ENCODE peak calls at places on chromosome 18, in eight cellular contexts. R, Z, G, F, U, L, T and J are unnamed samples.

GRCh38 chr18:8995096-8995495 is 107.4 kb upstream of the NDUFV2 start:
- DNase-seq in R (no peak), Z (no peak), G (no peak), F (no peak), U (no peak), L (no peak), T (no peak), J (no peak)

GRCh38 chr18:50649821-50650220 is 89.9 kb downstream of the MAPK4 start:
- DNase-seq in R (peak), Z (no peak), G (no peak), F (peak), U (peak), L (peak), T (no peak), J (no peak)

GRCh38 chr18:57748770-57749603 is 54.1 kb downstream of the ATP8B1 start:
- DNase-seq in R (peak), Z (peak), G (no peak), F (peak), U (no peak), L (no peak), T (no peak), J (no peak)

GRCh38 chr18:5879479-5879882 is 15.8 kb downstream of the TMEM200C start:
- DNase-seq in R (peak), Z (peak), G (no peak), F (no peak), U (no peak), L (no peak), T (no peak), J (no peak)

GRCh38 chr18:52190195-52190594 is 149.8 kb upstream of the DCC start:
- DNase-seq in R (no peak), Z (no peak), G (no peak), F (no peak), U (no peak), L (no peak), T (no peak), J (no peak)

GRCh38 chr18:46393230-46393629 is 263.8 kb downstream of the LOXHD1 start:
- DNase-seq in R (no peak), Z (no peak), G (no peak), F (no peak), U (no peak), L (no peak), T (no peak), J (no peak)

GRCh38 chr18:27970321-27970720 is 206.6 kb downstream of the CDH2 start:
- DNase-seq in R (no peak), Z (no peak), G (no peak), F (no peak), U (no peak), L (no peak), T (no peak), J (no peak)

GRCh38 chr18:57889841-57890240 is 86.7 kb upstream of the ATP8B1 start:
- DNase-seq in R (peak), Z (no peak), G (no peak), F (no peak), U (no peak), L (no peak), T (no peak), J (no peak)

GRCh38 chr18:52376104-52376503 is 36.1 kb downstream of the DCC start:
- DNase-seq in R (no peak), Z (no peak), G (no peak), F (no peak), U (no peak), L (no peak), T (no peak), J (no peak)

GRCh38 chr18:24293254-24293653 is 104.4 kb downstream of the OSBPL1A start:
- DNase-seq in R (no peak), Z (no peak), G (no peak), F (no peak), U (no peak), L (no peak), T (no peak), J (no peak)

GRCh38 chr18:48663096-48663930 is 124.5 kb downstream of the CTIF start:
- DNase-seq in R (no peak), Z (no peak), G (no peak), F (no peak), U (peak), L (no peak), T (no peak), J (no peak)

GRCh38 chr18:72542993-72543361 is 1.2 kb downstream of the CBLN2 start:
- DNase-seq in R (no peak), Z (no peak), G (no peak), F (no peak), U (no peak), L (no peak), T (peak), J (peak)

GRCh38 chr18:7904529-7904928 is 337.4 kb downstream of the PTPRM start:
- DNase-seq in R (peak), Z (no peak), G (no peak), F (no peak), U (no peak), L (no peak), T (no peak), J (no peak)

GRCh38 chr18:72160504-72161445 is 383.4 kb downstream of the CBLN2 start:
- DNase-seq in R (no peak), Z (no peak), G (no peak), F (no peak), U (no peak), L (no peak), T (no peak), J (peak)

GRCh38 chr18:68703326-68703725 is 11.6 kb downstream of the TMX3 start:
- DNase-seq in R (no peak), Z (no peak), G (no peak), F (no peak), U (no peak), L (no peak), T (no peak), J (no peak)

GRCh38 chr18:58109251-58109650 is 65.2 kb downstream of the NEDD4L start:
- DNase-seq in R (no peak), Z (no peak), G (no peak), F (no peak), U (no peak), L (no peak), T (no peak), J (no peak)

GRCh38 chr18:13614701-13615288 is 111.6 kb downstream of the FAM210A start:
- DNase-seq in R (no peak), Z (no peak), G (no peak), F (no peak), U (no peak), L (no peak), T (no peak), J (no peak)

GRCh38 chr18:23173912-23174311 is 38.6 kb downstream of the CABLES1 start:
- DNase-seq in R (no peak), Z (no peak), G (no peak), F (no peak), U (no peak), L (no peak), T (no peak), J (no peak)

GRCh38 chr18:555705-556402 is 24.3 kb upstream of the CETN1 start:
- DNase-seq in R (no peak), Z (no peak), G (no peak), F (no peak), U (no peak), L (no peak), T (no peak), J (no peak)

GRCh38 chr18:38805256-38805655 is 1239.7 kb upstream of the CELF4 start:
- DNase-seq in R (no peak), Z (no peak), G (no peak), F (no peak), U (no peak), L (no peak), T (no peak), J (no peak)

GRCh38 chr18:45730832-45731545 is 7.0 kb downstream of the SLC14A1 start:
- DNase-seq in R (peak), Z (no peak), G (no peak), F (no peak), U (no peak), L (no peak), T (no peak), J (no peak)

GRCh38 chr18:46899274-46899948 is 17.9 kb downstream of the PIAS2 start:
- DNase-seq in R (peak), Z (no peak), G (no peak), F (no peak), U (no peak), L (no peak), T (no peak), J (no peak)

GRCh38 chr18:54828290-54828871 is at the start of gene RAB27B:
- DNase-seq in R (peak), Z (peak), G (peak), F (peak), U (peak), L (peak), T (peak), J (peak)

GRCh38 chr18:35458271-35458670 is 39.5 kb downstream of the INO80C start:
- DNase-seq in R (no peak), Z (peak), G (no peak), F (no peak), U (no peak), L (no peak), T (no peak), J (no peak)
- H3K27ac ChIP-seq in R (no peak), Z (peak), G (peak), F (no peak), U (peak), L (no peak), T (no peak), J (no peak)

DNA sequence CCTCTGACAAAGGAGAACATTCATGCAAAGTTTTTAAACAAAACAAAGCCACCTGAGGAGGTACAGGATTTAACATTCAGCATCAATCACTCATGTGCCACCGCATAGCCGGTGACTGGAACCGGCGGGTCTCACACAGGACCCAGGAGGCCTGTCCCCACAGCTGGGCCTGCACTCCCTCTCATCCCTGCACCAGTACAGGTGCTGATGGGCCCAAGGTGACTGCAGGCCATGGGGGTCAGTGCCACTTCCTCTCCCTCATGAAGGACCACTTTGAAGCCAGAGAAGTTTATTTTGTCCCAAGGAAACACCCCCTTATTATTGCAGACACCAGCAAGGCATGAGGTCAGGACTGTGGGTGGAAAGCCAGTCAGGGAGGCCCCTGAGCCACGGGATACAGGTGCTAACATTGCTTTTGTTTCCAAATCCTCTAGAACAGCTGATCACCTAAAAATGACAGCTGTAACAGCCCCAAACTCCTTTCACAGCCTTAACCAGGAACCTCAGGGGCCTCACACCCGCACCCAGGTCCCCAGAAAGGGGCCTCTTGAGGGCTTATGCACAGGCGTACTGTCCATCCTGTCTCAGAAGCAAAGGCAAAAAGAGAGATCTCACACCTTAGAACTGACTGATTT is 14.0 kb downstream of the PARD6G start:
- DNase-seq in R (no peak), Z (no peak), G (no peak), F (no peak), U (no peak), L (no peak), T (no peak), J (peak)
- H3K4me3 ChIP-seq in R (no peak), Z (no peak), G (no peak), F (no peak), U (no peak), L (no peak), T (no peak), J (no peak)

GRCh38 chr18:43572165-43572564 is 294.9 kb upstream of the SYT4 start:
- DNase-seq in R (no peak), Z (no peak), G (no peak), F (no peak), U (no peak), L (no peak), T (no peak), J (no peak)
- H3K27ac ChIP-seq in R (no peak), Z (no peak), G (no peak), F (no peak), U (no peak), L (no peak), T (no peak), J (no peak)

GRCh38 chr18:21264651-21265050 is 22.6 kb downstream of the GREB1L start:
- DNase-seq in R (no peak), Z (peak), G (no peak), F (peak), U (no peak), L (peak), T (no peak), J (no peak)
- H3K4me3 ChIP-seq in R (no peak), Z (no peak), G (no peak), F (no peak), U (no peak), L (no peak), T (no peak), J (no peak)

DNA sequence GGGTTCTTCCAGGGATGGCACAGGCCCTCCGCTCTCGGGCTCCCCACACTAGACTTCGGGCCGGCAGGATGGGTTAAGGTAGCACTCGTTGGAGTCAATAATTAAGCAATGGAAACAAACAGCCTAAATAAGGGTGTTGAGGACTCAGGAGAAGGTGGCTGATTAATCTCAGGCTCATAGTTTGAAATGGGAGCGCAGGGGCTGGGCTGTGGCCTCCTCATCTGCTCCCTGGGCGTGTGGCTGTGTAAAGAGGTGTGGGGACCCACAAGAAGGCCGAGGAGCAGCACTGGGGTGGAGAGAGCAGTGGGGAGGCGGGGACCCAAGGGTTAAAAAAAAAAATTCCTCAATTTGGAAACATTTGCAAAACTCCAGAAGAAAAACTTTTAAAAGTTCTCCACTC is 1.3 kb upstream of the TUBB6 start:
- DNase-seq in R (no peak), Z (no peak), G (no peak), F (no peak), U (no peak), L (no peak), T (no peak), J (no peak)
- H3K27ac ChIP-seq in R (peak), Z (no peak), G (no peak), F (no peak), U (peak), L (no peak), T (no peak), J (no peak)

GRCh38 chr18:75916641-75916982 is 489.1 kb upstream of the SMIM21 start:
- DNase-seq in R (no peak), Z (no peak), G (no peak), F (no peak), U (no peak), L (no peak), T (no peak), J (no peak)

GRCh38 chr18:75915941-75916640 is 488.6 kb upstream of the SMIM21 start:
- DNase-seq in R (no peak), Z (no peak), G (peak), F (peak), U (no peak), L (peak), T (peak), J (no peak)
- H3K4me3 ChIP-seq in R (no peak), Z (no peak), G (peak), F (no peak), U (peak), L (no peak), T (peak), J (no peak)

GRCh38 chr18:77047803-77048419 is 84.7 kb downstream of the MBP start:
- DNase-seq in R (no peak), Z (no peak), G (no peak), F (no peak), U (no peak), L (no peak), T (no peak), J (no peak)
- H3K27ac ChIP-seq in R (no peak), Z (no peak), G (no peak), F (no peak), U (no peak), L (no peak), T (peak), J (no peak)